ENCODE peak calls at places on chromosomes 7 and 10, in five cellular contexts. Z is MM.1S; C is adrenal gland; I is activated effector memory CD4-positive, alpha-beta T cell treated with Interleukin-2 at 50 U/mL for 16 hours; U is psoas muscle. B is an unnamed sample.

GRCh38 chr10:70477661-70478162 is 855 bp upstream of the PALD1 start:
- DNase-seq in I (peak; percentile 68), C (no peak), U (peak; percentile 44), Z (peak; percentile 85), B (peak; percentile 41)

GRCh38 chr10:72645263-72645858 is 19.5 kb upstream of the MICU1 start:
- DNase-seq in U (no peak), Z (no peak), I (no peak), C (no peak), B (no peak)

GRCh38 chr10:110802090-110802489 is 69.6 kb upstream of the PDCD4 start:
- DNase-seq in Z (no peak), I (no peak), C (no peak), U (no peak), B (no peak)

GRCh38 chr10:99329238-99329890 is at the start of gene CNNM1:
- DNase-seq in C (peak; percentile 23), Z (no peak), U (no peak), I (no peak), B (peak; percentile 88)

GRCh38 chr10:35089641-35090161 is 440 bp downstream of the CUL2 start:
- DNase-seq in Z (peak; percentile 61), I (peak; percentile 0), C (no peak), U (peak; percentile 13), B (no peak)

GRCh38 chr7:155986497-155987160 is 174.4 kb upstream of the SHH start:
- DNase-seq in C (peak; percentile 3), I (no peak), U (no peak), Z (no peak), B (no peak)

GRCh38 chr10:63173468-63174227 is 40.5 kb downstream of the NRBF2 start:
- DNase-seq in I (no peak), C (no peak), U (no peak), Z (peak; percentile 67), B (no peak)

GRCh38 chr10:124629842-124630241 is 114.3 kb downstream of the FAM53B start:
- DNase-seq in C (no peak), Z (no peak), I (no peak), U (no peak), B (no peak)

GRCh38 chr10:811379-811778 is 120.1 kb downstream of the LARP4B start:
- DNase-seq in U (no peak), I (no peak), C (no peak), Z (no peak), B (no peak)

GRCh38 chr10:8294779-8295178 is 240.3 kb downstream of the GATA3 start:
- DNase-seq in C (no peak), I (no peak), U (no peak), Z (no peak), B (no peak)

GRCh38 chr7:84447636-84448293 is 253.2 kb upstream of the SEMA3A start:
- DNase-seq in U (no peak), Z (no peak), I (no peak), C (no peak), B (no peak)

GRCh38 chr7:22156205-22156604 is 200.7 kb downstream of the RAPGEF5 start:
- DNase-seq in I (no peak), Z (no peak), C (no peak), U (no peak), B (no peak)

GRCh38 chr7:25805027-25805687 is 346.8 kb upstream of the NFE2L3 start:
- DNase-seq in I (no peak), C (no peak), U (no peak), Z (no peak), B (peak; percentile 41)

GRCh38 chr10:110992011-110992800 is 72.8 kb downstream of the SHOC2 start:
- DNase-seq in U (no peak), C (no peak), Z (no peak), I (no peak), B (no peak)

GRCh38 chr7:146681487-146681886 is 564.9 kb downstream of the CNTNAP2 start:
- DNase-seq in I (no peak), Z (no peak), U (no peak), C (no peak), B (no peak)

GRCh38 chr10:13660545-13660920 is 73.8 kb downstream of the PRPF18 start:
- DNase-seq in C (no peak), I (no peak), Z (no peak), U (no peak), B (no peak)

GRCh38 chr7:50826371-50827172 is 43.9 kb upstream of the GRB10 start:
- DNase-seq in I (no peak), C (peak; percentile 28), Z (no peak), U (no peak), B (no peak)

GRCh38 chr7:13201628-13202027 is 514.2 kb downstream of the ARL4A start:
- DNase-seq in I (no peak), Z (no peak), U (no peak), C (no peak), B (no peak)